ENCODE peak calls at places on chromosomes 7 and 10, in five cellular contexts. D is hepatocyte, C is neural progenitor cell, R is HCT116, Y is GM23248. P is an unnamed sample.

GRCh38 chr10:121063744-121064143 is 212.6 kb downstream of the WDR11 start:
- DNase-seq in R (no peak), D (peak; percentile 77), Y (no peak), C (no peak), P (no peak)

GRCh38 chr10:91194497-91195179 is 25.8 kb upstream of the PCGF5 start:
- DNase-seq in R (no peak), Y (peak; percentile 82), C (no peak), D (no peak), P (no peak)

GRCh38 chr10:35326466-35327235 is 9.7 kb upstream of the CCNY start:
- DNase-seq in Y (no peak), D (no peak), C (no peak), R (no peak), P (no peak)

GRCh38 chr10:118722694-118723093 is 32.1 kb downstream of the CACUL1 start:
- DNase-seq in R (no peak), D (no peak), Y (no peak), C (no peak), P (no peak)

GRCh38 chr10:100566561-100566960 is 30.8 kb downstream of the HIF1AN start:
- DNase-seq in C (no peak), Y (no peak), R (no peak), D (no peak), P (no peak)

GRCh38 chr10:31123946-31124345 is 92.3 kb upstream of the ZNF438 start:
- DNase-seq in C (no peak), R (no peak), D (no peak), Y (no peak), P (no peak)

GRCh38 chr10:110751845-110752244 is 107.7 kb downstream of the RBM20 start:
- DNase-seq in D (no peak), C (no peak), Y (no peak), R (no peak), P (no peak)

GRCh38 chr7:100016209-100016901 is 959 bp downstream of the ZKSCAN1 start:
- DNase-seq in C (no peak), Y (peak; percentile 47), R (no peak), D (peak; percentile 24), P (no peak)

GRCh38 chr7:157940497-157940896 is 603.7 kb downstream of the DNAJB6 start:
- DNase-seq in C (no peak), Y (no peak), D (no peak), R (no peak), P (no peak)

GRCh38 chr7:22895491-22895890 is 72.8 kb upstream of the TOMM7 start:
- DNase-seq in D (no peak), Y (peak; percentile 27), C (no peak), R (no peak), P (no peak)

GRCh38 chr10:47366731-47367460 is 17.2 kb downstream of the ZNF488 start:
- DNase-seq in R (no peak), C (no peak), Y (no peak), D (no peak), P (no peak)

GRCh38 chr10:31770307-31770902 is 158.2 kb downstream of the ARHGAP12 start:
- DNase-seq in C (peak; percentile 48), D (peak; percentile 52), Y (peak; percentile 34), R (no peak), P (peak; percentile 46)

GRCh38 chr7:151395036-151395367 is 14.8 kb downstream of the WDR86 start:
- DNase-seq in R (no peak), C (no peak), Y (no peak), D (no peak), P (no peak)

GRCh38 chr10:21285742-21286311 is 239.7 kb downstream of the SKIDA1 start:
- DNase-seq in Y (peak; percentile 7), C (no peak), D (no peak), R (peak; percentile 52), P (peak; percentile 67)

GRCh38 chr10:87651801-87652200 is 7.9 kb upstream of the PAPSS2 start:
- DNase-seq in Y (no peak), C (peak; percentile 71), D (no peak), R (no peak), P (no peak)

GRCh38 chr10:65194555-65194954 is 1673.4 kb downstream of the REEP3 start:
- DNase-seq in D (peak; percentile 21), C (no peak), R (no peak), Y (no peak), P (no peak)

GRCh38 chr7:36010656-36011587 is 142.1 kb upstream of the EEPD1 start:
- DNase-seq in C (no peak), Y (no peak), D (no peak), R (no peak), P (no peak)

GRCh38 chr10:12299222-12299973 is 49.9 kb upstream of the CAMK1D start:
- DNase-seq in Y (no peak), D (no peak), C (no peak), R (no peak), P (no peak)

GRCh38 chr7:22864855-22865606 is 42.4 kb upstream of the TOMM7 start:
- DNase-seq in Y (no peak), R (no peak), D (no peak), C (peak; percentile 15), P (no peak)

GRCh38 chr10:4344544-4344994 is 481.4 kb upstream of the AKR1E2 start:
- DNase-seq in R (peak; percentile 89), C (no peak), D (peak; percentile 86), Y (peak; percentile 100), P (peak; percentile 90)
- TF ChIP-seq EZH2phosphoT487 in R (no peak), C (no peak), D (no peak), Y (no peak), P (no peak)

GRCh38 chr7:130758429-130759056 is 24.5 kb upstream of the KLF14 start:
- DNase-seq in R (peak; percentile 37), Y (peak; percentile 71), D (peak; percentile 68), C (peak; percentile 61), P (peak; percentile 67)
- TF ChIP-seq EZH2phosphoT487 in R (no peak), Y (no peak), D (no peak), C (no peak), P (no peak)

DNA sequence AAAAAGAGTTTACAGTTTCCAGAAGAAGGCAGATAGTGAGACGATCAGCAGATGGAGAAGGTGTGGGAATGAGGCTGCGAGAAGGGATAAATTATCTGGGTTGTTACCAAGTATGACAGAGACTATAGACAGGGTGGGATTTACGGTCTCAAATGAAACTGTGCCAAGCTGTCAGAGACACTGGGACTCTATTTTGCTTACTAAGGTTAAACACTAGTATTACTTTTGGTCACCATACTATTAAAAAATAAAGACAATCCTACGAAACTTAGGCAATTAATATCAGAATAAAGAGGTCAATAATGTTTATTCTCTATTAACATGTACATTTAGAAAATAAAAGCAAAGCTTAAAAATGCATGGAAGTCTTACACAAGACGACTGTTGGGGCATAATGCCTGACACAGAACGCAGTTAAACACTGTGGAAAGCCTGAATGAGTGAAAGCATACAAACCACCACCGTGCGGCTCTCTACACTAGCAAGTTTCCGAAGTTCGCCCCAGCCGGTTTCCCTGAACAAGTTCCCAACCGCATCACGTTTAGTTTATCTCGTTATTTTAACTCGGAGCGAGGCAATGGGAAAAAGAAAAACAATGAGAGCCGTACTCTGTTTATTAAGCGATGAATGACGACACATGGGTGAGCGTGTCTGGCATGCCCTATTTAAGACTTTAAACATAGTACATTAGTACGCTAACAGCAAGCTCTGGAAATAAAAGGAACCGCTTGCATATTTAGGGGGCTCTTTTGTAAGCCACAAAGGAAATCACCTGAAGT is 911 bp upstream of the CC2D2B start:
- DNase-seq in C (peak; percentile 60), Y (peak; percentile 84), D (peak; percentile 80), R (peak; percentile 18), P (peak; percentile 51)
- TF ChIP-seq EZH2phosphoT487 in C (no peak), Y (no peak), D (no peak), R (no peak), P (no peak)

DNA sequence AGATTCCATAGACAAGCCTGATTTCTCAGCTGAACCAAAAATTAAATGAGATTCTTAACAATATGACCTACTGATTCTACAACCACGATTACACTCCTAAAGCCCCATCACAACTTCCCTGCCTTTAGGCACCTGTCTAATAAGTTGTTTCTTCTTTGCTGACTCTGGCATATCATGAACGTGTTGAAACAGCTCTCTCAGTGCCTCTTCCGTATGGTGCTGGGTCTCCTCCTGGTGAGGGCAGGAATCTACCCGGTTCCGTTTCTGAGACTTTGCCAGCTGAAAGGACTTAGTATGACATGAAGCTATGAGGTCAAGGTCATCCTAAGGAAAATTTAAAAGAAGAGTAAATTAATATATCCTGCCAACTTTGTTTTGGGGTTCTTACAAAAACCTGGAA is 48.6 kb downstream of the ARHGAP19 start:
- DNase-seq in Y (no peak), C (no peak), D (no peak), R (no peak), P (no peak)
- TF ChIP-seq EZH2phosphoT487 in Y (no peak), C (no peak), D (no peak), R (no peak), P (no peak)

P was measured in PC-3.